ENCODE peak calls at places on chromosomes 7 and 10, in four cellular contexts. Y is K562, X is WTC11, M is HepG2. J is an unnamed sample.
A peak's percentile ranks its signal among the peaks of the same experiment; 100 is the strongest.

GRCh38 chr10:105473170-105473569 is 832.1 kb downstream of the SORCS3 start:
- DNase-seq in Y (no peak), X (no peak), M (no peak), J (no peak)

GRCh38 chr10:76334306-76334705 is 902.9 kb downstream of the LRMDA start:
- DNase-seq in M (no peak), Y (no peak), X (no peak), J (no peak)

GRCh38 chr10:133203652-133204195 is 26.3 kb upstream of the UTF1 start:
- DNase-seq in Y (no peak), M (no peak), X (no peak), J (no peak)

GRCh38 chr10:32408690-32409089 is 37.2 kb upstream of the CCDC7 start:
- DNase-seq in X (no peak), M (no peak), Y (no peak), J (no peak)

GRCh38 chr10:100653957-100654834 is 91.2 kb upstream of the PAX2 start:
- DNase-seq in Y (peak; percentile 46), M (no peak), X (peak; percentile 70), J (peak; percentile 67)

GRCh38 chr10:112375721-112376577 is 2.0 kb downstream of the ACSL5 start:
- DNase-seq in Y (no peak), M (peak; percentile 56), X (no peak), J (no peak)

GRCh38 chr7:37337522-37337921 is 111.1 kb downstream of the ELMO1 start:
- DNase-seq in X (no peak), Y (no peak), M (no peak), J (no peak)

GRCh38 chr10:126598009-126598408 is 72.5 kb downstream of the C10orf90 start:
- DNase-seq in Y (peak; percentile 14), X (peak; percentile 76), M (peak; percentile 32), J (peak; percentile 75)

GRCh38 chr7:1593091-1593866 is 23.4 kb upstream of the PSMG3 start:
- DNase-seq in M (peak; percentile 16), X (no peak), Y (peak; percentile 54), J (no peak)

GRCh38 chr10:103855424-103855823 is at the start of gene SH3PXD2A:
- DNase-seq in X (peak; percentile 48), M (peak; percentile 19), Y (peak; percentile 15), J (peak; percentile 73)

GRCh38 chr7:92778972-92779371 is 57.4 kb downstream of the CDK6 start:
- DNase-seq in M (no peak), Y (no peak), X (no peak), J (no peak)

GRCh38 chr7:106114735-106115383 is 2.7 kb upstream of the SYPL1 start:
- DNase-seq in Y (no peak), M (no peak), X (no peak), J (no peak)

GRCh38 chr7:26143298-26144044 is 8.5 kb upstream of the NFE2L3 start:
- DNase-seq in Y (no peak), M (no peak), X (no peak), J (no peak)

GRCh38 chr7:3000566-3000965 is 43.1 kb downstream of the CARD11 start:
- DNase-seq in X (no peak), Y (no peak), M (no peak), J (no peak)

GRCh38 chr7:101804087-101804631 is 13.3 kb upstream of the CUX1 start:
- DNase-seq in X (peak; percentile 46), M (no peak), Y (peak; percentile 8), J (no peak)

GRCh38 chr10:129761981-129762956 is 201.8 kb downstream of the EBF3 start:
- DNase-seq in Y (no peak), M (no peak), X (no peak), J (no peak)

GRCh38 chr7:30159698-30160143 is 24.9 kb downstream of the MTURN start:
- DNase-seq in X (no peak), Y (peak; percentile 35), M (peak; percentile 47), J (peak; percentile 19)

GRCh38 chr10:4810093-4810492 is 15.9 kb upstream of the AKR1E2 start:
- DNase-seq in Y (no peak), M (no peak), X (no peak), J (no peak)

GRCh38 chr10:110641256-110641655 is 2.9 kb upstream of the RBM20 start:
- DNase-seq in M (peak; percentile 56), X (peak; percentile 70), Y (peak; percentile 55), J (no peak)

GRCh38 chr10:113236998-113237397 is 287.0 kb downstream of the TCF7L2 start:
- DNase-seq in M (no peak), X (no peak), Y (no peak), J (no peak)

GRCh38 chr7:95623788-95624187 is 27.5 kb upstream of the PDK4 start:
- DNase-seq in X (no peak), M (no peak), Y (no peak), J (no peak)

GRCh38 chr7:129688503-129689222 is 77.1 kb downstream of the NRF1 start:
- DNase-seq in Y (no peak), M (no peak), X (no peak), J (no peak)

GRCh38 chr10:116848912-116849270 is 408 bp upstream of the ENO4 start:
- DNase-seq in X (no peak), M (no peak), Y (no peak), J (peak; percentile 33)

GRCh38 chr10:114499630-114500190 is 95.4 kb upstream of the AFAP1L2 start:
- DNase-seq in X (no peak), M (no peak), Y (no peak), J (no peak)

GRCh38 chr10:65500716-65501115 is 1425.1 kb upstream of the LRRTM3 start:
- DNase-seq in M (no peak), Y (no peak), X (no peak), J (no peak)

GRCh38 chr10:50674469-50675254 is 50.9 kb upstream of the SGMS1 start:
- DNase-seq in X (no peak), M (no peak), Y (no peak), J (no peak)

GRCh38 chr7:74305987-74306736 is 17.0 kb downstream of the CLIP2 start:
- DNase-seq in Y (no peak), M (no peak), X (no peak), J (no peak)

GRCh38 chr7:44884553-44885393 is 557 bp downstream of the PURB start:
- DNase-seq in Y (peak; percentile 55), M (no peak), X (peak; percentile 54), J (peak; percentile 20)

GRCh38 chr10:92204238-92204637 is 86.6 kb downstream of the CPEB3 start:
- DNase-seq in Y (no peak), M (no peak), X (no peak), J (no peak)

GRCh38 chr10:69352569-69353264 is 64.0 kb downstream of the TACR2 start:
- DNase-seq in M (no peak), X (no peak), Y (no peak), J (no peak)
- TF ChIP-seq ELF4 in M (no peak), X (no peak), Y (no peak), J (no peak)

DNA sequence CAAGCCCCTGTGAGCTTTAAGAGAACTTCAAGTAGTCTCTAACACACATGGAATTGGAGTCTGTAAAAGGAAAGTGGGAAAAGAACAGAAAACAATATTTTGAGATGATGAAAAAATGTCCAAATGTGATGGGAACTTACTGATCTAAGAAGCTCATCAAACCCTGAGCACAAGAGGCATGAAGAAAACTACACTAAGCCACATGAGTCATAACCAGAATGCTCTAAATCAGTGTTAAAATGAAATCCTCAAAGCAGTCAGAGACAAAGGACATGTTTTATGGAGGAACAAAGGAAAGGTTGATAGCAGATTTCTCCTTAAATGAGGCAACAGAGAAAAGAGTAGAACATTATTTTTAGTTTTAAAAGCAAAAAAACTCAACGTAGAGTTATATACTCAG is 37.2 kb downstream of the ZNF33A start:
- DNase-seq in X (no peak), M (no peak), Y (no peak), J (no peak)
- TF ChIP-seq ELF4 in X (no peak), M (no peak), Y (no peak), J (no peak)

GRCh38 chr7:94509879-94510581 is 421 bp downstream of the CASD1 start:
- DNase-seq in Y (peak; percentile 91), M (peak; percentile 59), X (peak; percentile 73), J (peak; percentile 65)
- TF ChIP-seq ELF4 in Y (no peak), M (no peak), X (no peak), J (no peak)

GRCh38 chr7:81210092-81211064 is 291.5 kb upstream of the SEMA3C start:
- DNase-seq in Y (no peak), X (no peak), M (no peak), J (no peak)

GRCh38 chr7:81209059-81209458 is 290.2 kb upstream of the SEMA3C start:
- DNase-seq in M (no peak), X (no peak), Y (peak; percentile 50), J (no peak)

GRCh38 chr7:81211204-81211603 is 292.4 kb upstream of the SEMA3C start:
- DNase-seq in X (no peak), M (no peak), Y (no peak), J (no peak)

GRCh38 chr7:81213394-81213793 is 294.5 kb upstream of the SEMA3C start:
- DNase-seq in Y (no peak), X (no peak), M (no peak), J (no peak)

DNA sequence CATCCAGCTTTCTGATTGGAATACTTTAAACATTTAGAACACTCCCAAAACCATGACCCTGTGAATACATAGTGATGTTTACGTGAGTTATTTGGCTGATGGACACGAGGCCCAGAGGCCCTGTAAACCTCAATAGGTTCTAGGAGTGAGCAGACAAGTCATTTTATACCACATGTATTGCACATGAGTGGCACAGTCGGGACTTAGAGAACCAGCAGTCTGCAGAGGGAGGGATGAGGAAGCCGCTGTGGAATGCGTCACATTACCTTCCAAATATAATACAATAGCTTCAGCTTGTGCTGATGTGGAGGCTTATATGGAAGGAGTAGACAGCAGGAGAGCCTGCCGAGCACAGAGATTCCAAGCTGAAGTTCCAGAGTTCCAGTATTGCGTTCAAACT is 292.8 kb upstream of the SEMA3C start:
- DNase-seq in Y (no peak), M (no peak), X (no peak), J (no peak)
- TF ChIP-seq ELF4 in Y (no peak), M (no peak), X (no peak), J (no peak)

DNA sequence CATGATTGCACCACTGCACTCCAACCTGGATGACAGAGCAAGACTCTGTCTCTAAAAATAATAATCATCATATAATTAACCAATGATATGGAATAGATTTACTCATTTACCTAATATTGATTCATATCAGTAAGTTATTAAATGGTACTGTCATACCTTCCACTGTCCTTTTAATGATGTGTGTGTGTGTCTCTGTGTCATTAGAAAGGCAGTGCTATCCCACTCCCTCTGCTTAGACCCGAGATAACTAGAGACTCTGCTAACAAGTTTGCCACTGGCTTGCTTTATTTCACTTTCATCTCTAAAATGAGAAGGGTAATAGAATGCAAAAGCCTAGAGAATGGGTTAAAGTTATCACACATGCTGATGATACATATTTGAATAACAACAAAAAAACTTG is 21.1 kb downstream of the MCM10 start:
- DNase-seq in Y (no peak), X (no peak), M (no peak), J (no peak)
- TF ChIP-seq ELF4 in Y (no peak), X (no peak), M (no peak), J (no peak)

J was measured in HEK293T.